ENCODE peak calls at places on chromosomes 2 and 18, in five cellular contexts. V is SK-N-SH, R is K562, Y is GM12878, O is HepG2. J is an unnamed sample.

GRCh38 chr18:76354348-76354747 is 140.7 kb downstream of the ZNF516 start:
- DNase-seq in V (no peak), R (no peak), Y (no peak), O (no peak), J (no peak)

GRCh38 chr2:118848381-118849225 is 1.2 kb upstream of the EN1 start:
- DNase-seq in V (peak), R (no peak), Y (no peak), O (no peak), J (no peak)

GRCh38 chr2:169640104-169640503 is 54.1 kb downstream of the CFAP210 start:
- DNase-seq in V (no peak), R (no peak), Y (no peak), O (peak), J (no peak)

GRCh38 chr2:176473177-176473576 is 203.9 kb downstream of the MTX2 start:
- DNase-seq in V (no peak), R (no peak), Y (no peak), O (no peak), J (no peak)

GRCh38 chr2:100878000-100878786 is 58.3 kb downstream of the NPAS2 start:
- DNase-seq in V (no peak), R (no peak), Y (no peak), O (no peak), J (no peak)

GRCh38 chr2:216649573-216649972 is 16.4 kb downstream of the IGFBP2 start:
- DNase-seq in V (no peak), R (no peak), Y (no peak), O (no peak), J (no peak)

GRCh38 chr2:146147448-146148012 is 1627.6 kb upstream of the ZEB2 start:
- DNase-seq in V (no peak), R (no peak), Y (no peak), O (no peak), J (no peak)

GRCh38 chr2:128444816-128445532 is 126.3 kb upstream of the HS6ST1 start:
- DNase-seq in V (no peak), R (no peak), Y (no peak), O (no peak), J (no peak)

GRCh38 chr18:40159141-40160017 is 1795.7 kb upstream of the PIK3C3 start:
- DNase-seq in V (peak), R (peak), Y (peak), O (peak), J (no peak)

DNA sequence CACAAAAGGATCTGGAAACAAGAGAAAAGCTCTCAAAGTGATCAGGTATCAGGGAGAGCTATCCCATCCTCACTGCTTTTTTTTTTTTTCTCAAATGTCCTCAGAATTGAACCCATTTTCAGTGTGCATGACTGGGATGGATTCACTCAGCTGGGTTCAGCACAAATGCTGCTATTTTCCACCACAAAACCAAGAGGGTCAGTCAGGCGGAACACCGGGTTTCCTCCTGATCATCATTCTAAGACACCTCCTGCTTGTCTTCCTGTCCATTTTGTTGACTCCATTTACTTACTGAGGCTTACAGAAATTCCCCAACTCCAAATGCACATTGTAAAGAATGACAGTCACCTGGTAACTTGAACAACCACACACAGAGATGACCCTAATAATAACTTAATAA is 39.9 kb downstream of the CYRIA start:
- DNase-seq in V (no peak), R (no peak), Y (peak), O (no peak), J (no peak)
- TF ChIP-seq REST in V (no peak), R (no peak), Y (no peak), O (no peak), J (no peak)

GRCh38 chr2:68426885-68427579 is 40.1 kb downstream of the FBXO48 start:
- DNase-seq in V (no peak), R (no peak), Y (no peak), O (no peak), J (peak)
- TF ChIP-seq GABPA in V (no peak), R (no peak), Y (no peak), O (no peak), J (peak)

DNA sequence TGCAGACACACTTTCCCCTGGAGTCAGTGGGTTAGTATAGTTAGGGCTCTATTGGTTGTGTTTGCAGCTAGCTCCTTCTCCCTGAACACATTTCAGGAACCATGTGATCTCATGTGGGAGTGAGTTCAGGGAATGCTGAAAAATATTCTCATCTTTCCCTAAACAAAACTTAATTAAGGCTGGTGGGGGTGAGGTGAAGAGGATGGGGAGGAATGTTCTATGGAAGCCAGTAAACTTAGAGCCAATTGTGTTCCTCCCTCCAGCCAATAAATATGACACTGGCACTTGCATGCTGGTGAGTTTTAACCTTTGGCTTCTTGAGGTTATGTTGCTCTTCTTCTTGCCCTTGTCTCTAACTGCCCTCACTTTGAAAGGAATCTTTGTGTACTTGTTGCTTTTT is 964 bp downstream of the MGAT5 start:
- DNase-seq in V (no peak), R (no peak), Y (no peak), O (no peak), J (no peak)
- TF ChIP-seq REST in V (no peak), R (no peak), Y (no peak), O (no peak), J (no peak)

DNA sequence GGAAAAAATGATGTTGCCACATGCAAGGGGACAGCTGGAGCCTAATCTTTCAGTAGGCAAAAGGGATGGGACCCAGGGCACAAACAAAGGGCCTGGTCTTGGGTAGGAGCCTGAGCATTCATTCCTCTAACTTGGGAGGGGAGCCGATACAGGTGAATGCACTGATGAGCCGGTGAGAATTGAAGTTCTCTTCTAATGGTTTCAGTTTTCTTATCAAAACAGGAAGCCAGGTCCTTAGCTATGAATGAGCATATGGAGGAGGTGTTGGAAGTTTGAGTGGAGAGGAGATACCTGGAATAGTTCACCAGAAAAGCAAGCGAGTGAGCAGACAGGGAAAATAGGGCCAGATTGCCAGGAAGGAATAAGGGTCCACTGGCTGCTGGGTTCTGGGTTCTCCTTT is 10.1 kb downstream of the DPP4 start:
- DNase-seq in V (no peak), R (no peak), Y (no peak), O (no peak), J (no peak)
- TF ChIP-seq GABPA in V (no peak), R (no peak), Y (no peak), O (no peak), J (no peak)

GRCh38 chr2:10237392-10238321 is 65.0 kb upstream of the HPCAL1 start:
- DNase-seq in V (no peak), R (no peak), Y (no peak), O (no peak), J (no peak)
- TF ChIP-seq REST in V (no peak), R (no peak), Y (no peak), O (no peak), J (no peak)

GRCh38 chr2:69494126-69494525 is 56.9 kb upstream of the NFU1 start:
- DNase-seq in V (peak), R (no peak), Y (no peak), O (no peak), J (no peak)
- TF ChIP-seq GABPA in V (no peak), R (no peak), Y (no peak), O (no peak), J (no peak)

GRCh38 chr2:212646698-212647097 is 108.1 kb upstream of the ERBB4 start:
- DNase-seq in V (no peak), R (no peak), Y (no peak), O (no peak), J (no peak)
- TF ChIP-seq REST in V (no peak), R (no peak), Y (no peak), O (no peak), J (no peak)

GRCh38 chr2:113274427-113274826 is 4.3 kb downstream of the PAX8 start:
- DNase-seq in V (no peak), R (no peak), Y (no peak), O (no peak), J (no peak)

GRCh38 chr2:113268621-113269360 is 9.9 kb downstream of the PAX8 start:
- DNase-seq in V (no peak), R (no peak), Y (no peak), O (no peak), J (no peak)

GRCh38 chr2:113273031-113273551 is 5.6 kb downstream of the PAX8 start:
- DNase-seq in V (peak), R (peak), Y (no peak), O (peak), J (no peak)

GRCh38 chr2:113275556-113276215 is 3.0 kb downstream of the PAX8 start:
- DNase-seq in V (peak), R (no peak), Y (no peak), O (no peak), J (no peak)

DNA sequence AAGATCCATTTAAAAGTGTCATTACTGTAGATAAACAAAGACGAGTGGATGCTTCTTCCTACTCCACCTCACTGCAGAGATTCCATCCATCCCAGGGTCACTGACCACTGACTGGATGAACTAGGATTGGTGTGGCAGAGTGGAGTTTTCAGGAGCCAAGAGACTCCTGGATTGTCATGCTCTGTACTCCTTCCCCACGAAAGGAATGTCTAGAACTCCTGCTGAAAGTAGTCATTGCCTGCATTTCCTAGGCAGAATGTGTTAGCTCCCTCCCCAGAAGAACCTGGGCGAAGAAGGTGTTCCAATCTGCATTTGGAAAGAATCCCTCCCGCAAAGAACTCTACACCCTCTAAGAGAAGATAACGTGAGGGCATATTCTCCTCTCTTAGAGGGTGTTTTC is 6.3 kb downstream of the PAX8 start:
- DNase-seq in V (no peak), R (no peak), Y (no peak), O (no peak), J (no peak)
- TF ChIP-seq GABPA in V (no peak), R (no peak), Y (no peak), O (no peak), J (no peak)

GRCh38 chr18:75205760-75206109 is 3.2 kb downstream of the PTGR3 start:
- DNase-seq in V (no peak), R (peak), Y (no peak), O (no peak), J (no peak)
- TF ChIP-seq REST in V (no peak), R (no peak), Y (no peak), O (no peak), J (no peak)